ENCODE peak calls at places on chromosomes 5 and 9, in ten cellular contexts. L is fibroblast of lung, S is endothelial cell of umbilical vein, K is Peyer's patch, P is A549, I is AG04450, T is psoas muscle, M is heart left ventricle, G is prostate gland, A is spleen. E is an unnamed sample.

GRCh38 chr9:83633676-83634075 is 10.7 kb downstream of the IDNK start:
- DNase-seq in L (no peak), S (no peak), K (no peak), P (no peak), I (no peak), T (no peak), M (no peak), G (no peak), A (no peak), E (no peak)

GRCh38 chr9:93114169-93114983 is 18.4 kb downstream of the CARD19 start:
- DNase-seq in L (no peak), S (no peak), K (peak; percentile 39), P (no peak), I (no peak), T (peak; percentile 54), M (peak; percentile 22), G (no peak), A (peak; percentile 83), E (no peak)

GRCh38 chr5:128498844-128499455 is 39.1 kb downstream of the FBN2 start:
- DNase-seq in L (peak; percentile 62), S (peak; percentile 60), K (no peak), P (peak; percentile 61), I (peak; percentile 54), T (no peak), M (no peak), G (peak; percentile 45), A (no peak), E (no peak)

GRCh38 chr5:142164315-142164714 is 55.7 kb downstream of the NDFIP1 start:
- DNase-seq in L (no peak), S (no peak), K (no peak), P (no peak), I (no peak), T (no peak), M (no peak), G (no peak), A (no peak), E (no peak)

GRCh38 chr5:172943283-172943841 is 15.9 kb upstream of the RPL26L1 start:
- DNase-seq in L (peak; percentile 94), S (no peak), K (no peak), P (no peak), I (no peak), T (no peak), M (peak; percentile 32), G (no peak), A (peak; percentile 66), E (peak; percentile 51)

GRCh38 chr9:9791621-9792020 is 821.2 kb downstream of the PTPRD start:
- DNase-seq in L (peak; percentile 11), S (peak; percentile 35), K (no peak), P (peak; percentile 11), I (no peak), T (no peak), M (no peak), G (no peak), A (no peak), E (no peak)

GRCh38 chr9:99040911-99041582 is 63.9 kb upstream of the TGFBR1 start:
- DNase-seq in L (peak; percentile 92), S (no peak), K (no peak), P (peak; percentile 5), I (peak; percentile 52), T (no peak), M (no peak), G (no peak), A (no peak), E (no peak)

GRCh38 chr5:126837907-126838539 is 61.1 kb downstream of the LMNB1 start:
- DNase-seq in L (no peak), S (peak; percentile 54), K (no peak), P (no peak), I (no peak), T (no peak), M (no peak), G (no peak), A (no peak), E (no peak)

GRCh38 chr9:128987800-128988199 is 40.3 kb downstream of the NUP188 start:
- DNase-seq in L (peak; percentile 88), S (no peak), K (no peak), P (no peak), I (peak; percentile 41), T (peak; percentile 86), M (no peak), G (no peak), A (no peak), E (no peak)

GRCh38 chr9:126609191-126609590 is 4.5 kb upstream of the LMX1B start:
- DNase-seq in L (no peak), S (no peak), K (no peak), P (no peak), I (no peak), T (no peak), M (no peak), G (no peak), A (no peak), E (no peak)

GRCh38 chr9:85940275-85940831 is 593 bp upstream of the NAA35 start:
- DNase-seq in L (no peak), S (no peak), K (no peak), P (peak; percentile 7), I (no peak), T (no peak), M (no peak), G (no peak), A (no peak), E (no peak)

GRCh38 chr5:66224273-66224672 is 80.2 kb downstream of the SREK1 start:
- DNase-seq in L (no peak), S (no peak), K (no peak), P (no peak), I (no peak), T (no peak), M (no peak), G (no peak), A (no peak), E (no peak)

GRCh38 chr5:133707629-133708028 is 95.3 kb upstream of the FSTL4 start:
- DNase-seq in L (no peak), S (no peak), K (no peak), P (no peak), I (no peak), T (no peak), M (no peak), G (no peak), A (peak; percentile 45), E (no peak)

GRCh38 chr5:497871-498509 is 26.3 kb downstream of the SLC9A3 start:
- DNase-seq in L (no peak), S (no peak), K (no peak), P (no peak), I (no peak), T (no peak), M (no peak), G (no peak), A (no peak), E (no peak)

GRCh38 chr5:79924936-79925893 is 65.8 kb downstream of the MTX3 start:
- DNase-seq in L (no peak), S (no peak), K (no peak), P (peak; percentile 12), I (no peak), T (no peak), M (no peak), G (no peak), A (no peak), E (no peak)

GRCh38 chr5:83107692-83108410 is 30.5 kb downstream of the XRCC4 start:
- DNase-seq in L (no peak), S (no peak), K (no peak), P (no peak), I (no peak), T (no peak), M (no peak), G (no peak), A (no peak), E (no peak)

DNA sequence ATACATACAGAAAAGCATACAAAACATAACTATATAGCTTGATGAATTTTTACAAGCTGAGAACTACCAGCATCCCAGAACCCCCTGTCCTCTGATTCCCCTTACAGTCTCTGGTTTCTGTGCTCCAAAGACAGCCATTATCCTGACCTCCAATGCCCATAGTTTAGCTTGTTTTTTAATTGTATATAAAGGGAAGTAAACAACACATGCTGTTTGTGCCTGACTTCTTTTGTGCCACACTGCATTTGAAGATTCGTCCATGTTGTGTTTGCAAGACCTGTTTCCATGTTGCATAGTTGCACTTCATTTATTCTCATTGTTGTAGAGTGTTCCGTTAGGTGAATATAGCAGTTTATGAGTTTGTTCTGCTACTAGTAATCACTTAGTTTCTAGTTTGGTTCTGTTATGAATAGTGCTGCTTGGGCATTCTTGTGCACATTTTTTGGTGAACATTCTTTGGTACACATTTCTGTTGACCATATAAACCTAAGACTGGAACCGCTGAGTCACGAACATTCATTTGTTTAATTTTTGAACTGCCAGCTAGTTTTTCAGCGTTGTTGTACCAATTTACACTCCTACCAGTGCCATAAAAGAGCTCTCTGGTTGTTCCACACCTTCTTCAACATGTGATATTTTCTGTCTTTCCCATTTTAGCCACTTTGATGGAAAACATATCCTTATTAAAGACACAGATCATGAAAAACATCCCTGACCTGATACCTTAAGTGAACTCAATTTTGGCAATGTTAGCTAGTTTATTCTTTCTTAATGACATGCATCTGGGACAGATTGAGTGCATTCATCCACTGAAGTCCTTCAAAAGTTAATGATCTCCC is 78.1 kb upstream of the ANXA1 start:
- DNase-seq in L (peak; percentile 61), S (no peak), K (no peak), P (peak; percentile 91), I (no peak), T (no peak), M (no peak), G (no peak), A (no peak), E (no peak)
- H3K4me3 ChIP-seq in L (no peak overlapping the region), S (no peak overlapping the region), K (no peak overlapping the region), P (no peak overlapping the region), I (no peak overlapping the region), T (no peak overlapping the region), M (no peak overlapping the region), G (no peak overlapping the region), A (no peak overlapping the region), E (no peak overlapping the region)

GRCh38 chr5:150651382-150651781 is 9.7 kb upstream of the MYOZ3 start:
- DNase-seq in L (no peak), S (no peak), K (no peak), P (no peak), I (no peak), T (no peak), M (peak; percentile 26), G (no peak), A (no peak), E (no peak)
- H3K27ac ChIP-seq in L (no peak overlapping the region), S (no peak overlapping the region), K (no peak overlapping the region), P (peak overlapping the region; percentile 59), I (no peak overlapping the region), T (peak overlapping the region; percentile 89), M (peak overlapping the region; percentile 97), G (no peak overlapping the region), A (no peak overlapping the region), E (peak overlapping the region; percentile 58)

GRCh38 chr9:134027561-134027960 is 2.3 kb downstream of the BRD3OS start:
- DNase-seq in L (no peak), S (no peak), K (no peak), P (no peak), I (no peak), T (no peak), M (no peak), G (no peak), A (peak; percentile 59), E (no peak)
- TF ChIP-seq CTCF in L (no peak), S (no peak), K (no peak), P (no peak), I (no peak), T (no peak), M (no peak), G (no peak), A (no peak), E (no peak)

DNA sequence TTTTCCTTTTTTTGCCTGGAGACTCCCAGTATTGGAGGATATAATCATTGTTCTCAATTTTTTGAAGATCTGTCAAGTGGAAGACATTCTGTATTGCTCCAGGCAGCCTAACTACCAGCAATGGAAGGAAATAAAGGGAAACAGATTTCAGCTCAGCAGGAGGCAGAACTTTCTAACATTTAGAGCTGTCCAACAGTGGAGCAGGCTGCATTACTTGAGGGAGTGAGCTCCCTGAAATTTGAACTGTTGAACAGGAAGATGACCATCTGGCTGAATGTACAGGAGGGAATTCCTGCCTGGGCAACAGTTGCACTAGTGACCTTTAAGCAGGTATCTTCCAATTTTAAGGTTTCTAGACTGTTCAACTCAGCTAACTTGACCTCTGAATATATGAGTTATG is 1.1 kb upstream of the GAPVD1 start:
- DNase-seq in L (no peak), S (no peak), K (no peak), P (no peak), I (no peak), T (no peak), M (no peak), G (no peak), A (no peak), E (no peak)
- H3K4me3 ChIP-seq in L (no peak overlapping the region), S (no peak overlapping the region), K (no peak overlapping the region), P (no peak overlapping the region), I (no peak overlapping the region), T (peak overlapping the region; percentile 99), M (no peak overlapping the region), G (no peak overlapping the region), A (no peak overlapping the region), E (no peak overlapping the region)